ENCODE peak calls at places on chromosomes 5 and 9, in nine cellular contexts. One of them, this sample, is unnamed. For H3K4me1, the result is how much of the 10 kb centered on the place peaks cover.

GRCh38 chr5:80220268-80220897 is 35.5 kb downstream of the SERINC5 start:
- DNase-seq in left ventricle myocardium inferior: no peak
- DNase-seq in NT2/D1: no peak
- DNase-seq in spleen: no peak
- DNase-seq in PC-3: no peak
- DNase-seq in upper lobe of left lung: no peak
- DNase-seq in right cardiac atrium: no peak
- DNase-seq in mammary epithelial cell: no peak
- DNase-seq in mucosa of descending colon: no peak
- DNase-seq in this sample: no peak

GRCh38 chr5:109511980-109512744 is 102.4 kb upstream of the PJA2 start:
- DNase-seq in right cardiac atrium: no peak
- DNase-seq in spleen: no peak
- DNase-seq in PC-3: no peak
- DNase-seq in mammary epithelial cell: no peak
- DNase-seq in upper lobe of left lung: no peak
- DNase-seq in mucosa of descending colon: no peak
- DNase-seq in NT2/D1: no peak
- DNase-seq in left ventricle myocardium inferior: no peak
- DNase-seq in this sample: no peak

GRCh38 chr5:147169399-147169798 is 65.4 kb upstream of the STK32A start:
- DNase-seq in mucosa of descending colon: no peak
- DNase-seq in PC-3: no peak
- DNase-seq in mammary epithelial cell: peak
- DNase-seq in upper lobe of left lung: no peak
- DNase-seq in right cardiac atrium: peak
- DNase-seq in spleen: no peak
- DNase-seq in NT2/D1: no peak
- DNase-seq in left ventricle myocardium inferior: no peak
- DNase-seq in this sample: no peak

GRCh38 chr9:79883073-79883645 is 311.4 kb downstream of the TLE4 start:
- DNase-seq in spleen: peak
- DNase-seq in right cardiac atrium: no peak
- DNase-seq in mucosa of descending colon: peak
- DNase-seq in mammary epithelial cell: no peak
- DNase-seq in upper lobe of left lung: no peak
- DNase-seq in PC-3: no peak
- DNase-seq in NT2/D1: no peak
- DNase-seq in left ventricle myocardium inferior: peak
- DNase-seq in this sample: no peak

GRCh38 chr5:112174959-112175594 is 244.0 kb downstream of the EPB41L4A start:
- DNase-seq in upper lobe of left lung: no peak
- DNase-seq in spleen: no peak
- DNase-seq in mucosa of descending colon: no peak
- DNase-seq in left ventricle myocardium inferior: no peak
- DNase-seq in mammary epithelial cell: peak
- DNase-seq in NT2/D1: peak
- DNase-seq in right cardiac atrium: peak
- DNase-seq in PC-3: peak
- DNase-seq in this sample: peak

GRCh38 chr5:133112026-133112660 is 60.3 kb downstream of the HSPA4 start:
- DNase-seq in left ventricle myocardium inferior: no peak
- DNase-seq in NT2/D1: no peak
- DNase-seq in mucosa of descending colon: no peak
- DNase-seq in mammary epithelial cell: no peak
- DNase-seq in PC-3: no peak
- DNase-seq in spleen: no peak
- DNase-seq in right cardiac atrium: no peak
- DNase-seq in upper lobe of left lung: no peak
- DNase-seq in this sample: no peak

GRCh38 chr5:171861383-171861782 is 75.8 kb downstream of the SMIM23 start:
- DNase-seq in NT2/D1: no peak
- DNase-seq in spleen: no peak
- DNase-seq in mammary epithelial cell: no peak
- DNase-seq in left ventricle myocardium inferior: no peak
- DNase-seq in mucosa of descending colon: no peak
- DNase-seq in PC-3: no peak
- DNase-seq in upper lobe of left lung: no peak
- DNase-seq in right cardiac atrium: no peak
- DNase-seq in this sample: no peak

GRCh38 chr5:98839469-98840383 is 66.3 kb downstream of the RGMB start:
- DNase-seq in right cardiac atrium: peak
- DNase-seq in NT2/D1: no peak
- DNase-seq in mammary epithelial cell: no peak
- DNase-seq in PC-3: peak
- DNase-seq in mucosa of descending colon: peak
- DNase-seq in spleen: peak
- DNase-seq in left ventricle myocardium inferior: no peak
- DNase-seq in upper lobe of left lung: no peak
- DNase-seq in this sample: no peak

GRCh38 chr5:150599917-150600511 is 40.4 kb upstream of the SYNPO start:
- DNase-seq in NT2/D1: no peak
- DNase-seq in left ventricle myocardium inferior: peak
- DNase-seq in upper lobe of left lung: peak
- DNase-seq in right cardiac atrium: peak
- DNase-seq in mucosa of descending colon: peak
- DNase-seq in mammary epithelial cell: peak
- DNase-seq in PC-3: peak
- DNase-seq in spleen: peak
- DNase-seq in this sample: peak

GRCh38 chr9:117365438-117365837 is 49.4 kb downstream of the ASTN2 start:
- DNase-seq in right cardiac atrium: no peak
- DNase-seq in spleen: no peak
- DNase-seq in upper lobe of left lung: no peak
- DNase-seq in NT2/D1: no peak
- DNase-seq in mammary epithelial cell: no peak
- DNase-seq in left ventricle myocardium inferior: no peak
- DNase-seq in mucosa of descending colon: no peak
- DNase-seq in PC-3: no peak
- DNase-seq in this sample: no peak

GRCh38 chr5:43294226-43294625 is 19.0 kb downstream of the HMGCS1 start:
- DNase-seq in mammary epithelial cell: no peak
- DNase-seq in right cardiac atrium: no peak
- DNase-seq in upper lobe of left lung: no peak
- DNase-seq in mucosa of descending colon: no peak
- DNase-seq in spleen: no peak
- DNase-seq in NT2/D1: no peak
- DNase-seq in PC-3: peak
- DNase-seq in left ventricle myocardium inferior: no peak
- DNase-seq in this sample: no peak

GRCh38 chr9:27303219-27303618 is 6.3 kb upstream of the EQTN start:
- DNase-seq in upper lobe of left lung: no peak
- DNase-seq in NT2/D1: peak
- DNase-seq in spleen: no peak
- DNase-seq in left ventricle myocardium inferior: no peak
- DNase-seq in PC-3: peak
- DNase-seq in right cardiac atrium: no peak
- DNase-seq in mammary epithelial cell: no peak
- DNase-seq in mucosa of descending colon: no peak
- DNase-seq in this sample: no peak

GRCh38 chr5:176413709-176414191 is 2.6 kb downstream of the CLTB start:
- DNase-seq in right cardiac atrium: no peak
- DNase-seq in PC-3: no peak
- DNase-seq in mammary epithelial cell: no peak
- DNase-seq in left ventricle myocardium inferior: no peak
- DNase-seq in upper lobe of left lung: no peak
- DNase-seq in mucosa of descending colon: no peak
- DNase-seq in NT2/D1: no peak
- DNase-seq in spleen: no peak
- DNase-seq in this sample: no peak
- H3K4me3 ChIP-seq in right cardiac atrium: no peak
- H3K4me3 ChIP-seq in PC-3: peak
- H3K4me3 ChIP-seq in mammary epithelial cell: no peak
- H3K4me3 ChIP-seq in left ventricle myocardium inferior: peak
- H3K4me3 ChIP-seq in upper lobe of left lung: no peak
- H3K4me3 ChIP-seq in mucosa of descending colon: no peak
- H3K4me3 ChIP-seq in NT2/D1: no peak
- H3K4me3 ChIP-seq in spleen: no peak
- H3K4me3 ChIP-seq in this sample: no peak

GRCh38 chr9:5438301-5439162 is 807 bp upstream of the PLGRKT start:
- DNase-seq in mammary epithelial cell: peak
- DNase-seq in left ventricle myocardium inferior: no peak
- DNase-seq in NT2/D1: no peak
- DNase-seq in right cardiac atrium: no peak
- DNase-seq in mucosa of descending colon: peak
- DNase-seq in PC-3: no peak
- DNase-seq in spleen: peak
- DNase-seq in upper lobe of left lung: no peak
- DNase-seq in this sample: no peak

GRCh38 chr9:5440426-5440825 is 2.7 kb upstream of the PLGRKT start:
- DNase-seq in PC-3: no peak
- DNase-seq in upper lobe of left lung: no peak
- DNase-seq in right cardiac atrium: no peak
- DNase-seq in mucosa of descending colon: no peak
- DNase-seq in NT2/D1: no peak
- DNase-seq in left ventricle myocardium inferior: no peak
- DNase-seq in spleen: no peak
- DNase-seq in mammary epithelial cell: no peak
- DNase-seq in this sample: no peak

GRCh38 chr9:5435912-5436311 is 1.8 kb downstream of the PLGRKT start:
- DNase-seq in right cardiac atrium: no peak
- DNase-seq in NT2/D1: no peak
- DNase-seq in upper lobe of left lung: peak
- DNase-seq in mucosa of descending colon: no peak
- DNase-seq in mammary epithelial cell: peak
- DNase-seq in spleen: no peak
- DNase-seq in PC-3: peak
- DNase-seq in left ventricle myocardium inferior: no peak
- DNase-seq in this sample: no peak

GRCh38 chr9:5437254-5438216 is at the start of gene PLGRKT:
- DNase-seq in PC-3: peak
- DNase-seq in mucosa of descending colon: peak
- DNase-seq in right cardiac atrium: peak
- DNase-seq in upper lobe of left lung: peak
- DNase-seq in left ventricle myocardium inferior: peak
- DNase-seq in NT2/D1: peak
- DNase-seq in mammary epithelial cell: peak
- DNase-seq in spleen: peak
- DNase-seq in this sample: peak

DNA sequence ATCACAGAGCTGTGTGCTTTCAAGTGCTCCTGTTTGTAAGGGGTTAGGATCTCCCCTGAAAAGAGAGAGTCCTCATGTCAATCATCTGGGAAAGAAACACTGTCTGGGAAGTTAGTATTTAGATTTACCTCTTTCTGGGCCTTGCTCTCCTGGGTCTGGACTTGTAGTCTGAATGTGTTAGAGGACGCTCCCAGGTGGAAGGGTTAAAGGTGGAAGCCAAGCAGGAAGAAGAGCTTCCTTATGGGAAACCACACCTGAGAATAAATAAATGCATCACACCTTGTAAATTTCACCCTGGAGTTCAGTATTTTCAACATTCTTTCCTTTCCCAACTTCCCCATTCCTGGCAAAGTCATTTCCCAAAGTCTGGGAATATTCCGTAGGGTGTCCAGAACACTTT is 1.3 kb downstream of the PLGRKT start:
- DNase-seq in PC-3: peak
- DNase-seq in left ventricle myocardium inferior: no peak
- DNase-seq in mucosa of descending colon: no peak
- DNase-seq in upper lobe of left lung: no peak
- DNase-seq in NT2/D1: no peak
- DNase-seq in right cardiac atrium: no peak
- DNase-seq in mammary epithelial cell: no peak
- DNase-seq in spleen: no peak
- DNase-seq in this sample: no peak
- H3K4me1 ChIP-seq in PC-3: under half
- H3K4me1 ChIP-seq in left ventricle myocardium inferior: under half
- H3K4me1 ChIP-seq in mucosa of descending colon: under half
- H3K4me1 ChIP-seq in upper lobe of left lung: under half
- H3K4me1 ChIP-seq in NT2/D1: under half
- H3K4me1 ChIP-seq in right cardiac atrium: under half
- H3K4me1 ChIP-seq in mammary epithelial cell: under half
- H3K4me1 ChIP-seq in spleen: under half
- H3K4me1 ChIP-seq in this sample: under half

GRCh38 chr9:36762958-36763357 is 190.3 kb downstream of the MELK start:
- DNase-seq in NT2/D1: no peak
- DNase-seq in left ventricle myocardium inferior: no peak
- DNase-seq in mucosa of descending colon: no peak
- DNase-seq in right cardiac atrium: no peak
- DNase-seq in spleen: no peak
- DNase-seq in PC-3: no peak
- DNase-seq in upper lobe of left lung: no peak
- DNase-seq in mammary epithelial cell: no peak
- DNase-seq in this sample: no peak

GRCh38 chr9:36765468-36766341 is 193.0 kb downstream of the MELK start:
- DNase-seq in NT2/D1: peak
- DNase-seq in right cardiac atrium: peak
- DNase-seq in left ventricle myocardium inferior: peak
- DNase-seq in spleen: peak
- DNase-seq in upper lobe of left lung: peak
- DNase-seq in mammary epithelial cell: peak
- DNase-seq in PC-3: no peak
- DNase-seq in mucosa of descending colon: peak
- DNase-seq in this sample: peak

GRCh38 chr9:36763778-36764177 is 191.1 kb downstream of the MELK start:
- DNase-seq in spleen: no peak
- DNase-seq in right cardiac atrium: no peak
- DNase-seq in PC-3: no peak
- DNase-seq in upper lobe of left lung: no peak
- DNase-seq in NT2/D1: no peak
- DNase-seq in left ventricle myocardium inferior: no peak
- DNase-seq in mammary epithelial cell: no peak
- DNase-seq in mucosa of descending colon: no peak
- DNase-seq in this sample: no peak

GRCh38 chr9:36764364-36765076 is 191.8 kb downstream of the MELK start:
- DNase-seq in right cardiac atrium: no peak
- DNase-seq in mammary epithelial cell: no peak
- DNase-seq in mucosa of descending colon: no peak
- DNase-seq in upper lobe of left lung: no peak
- DNase-seq in PC-3: no peak
- DNase-seq in spleen: no peak
- DNase-seq in left ventricle myocardium inferior: no peak
- DNase-seq in NT2/D1: no peak
- DNase-seq in this sample: no peak

DNA sequence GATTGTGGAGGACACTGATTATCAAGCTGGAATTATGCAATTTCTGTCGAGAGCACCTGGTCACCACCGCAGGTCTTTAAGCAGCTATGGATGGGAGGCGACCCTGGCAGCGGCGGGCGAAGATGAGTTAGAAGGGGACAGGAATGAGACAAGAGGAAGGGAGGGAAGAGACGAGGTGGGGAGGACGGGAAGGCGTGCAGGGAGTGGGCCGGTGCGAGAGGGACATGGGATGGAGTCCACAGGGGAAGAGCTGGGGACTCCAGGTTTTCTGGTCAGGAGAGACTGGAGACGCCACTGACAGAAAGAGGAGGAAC is 192.3 kb downstream of the MELK start:
- DNase-seq in upper lobe of left lung: no peak
- DNase-seq in mammary epithelial cell: no peak
- DNase-seq in mucosa of descending colon: no peak
- DNase-seq in right cardiac atrium: no peak
- DNase-seq in NT2/D1: no peak
- DNase-seq in left ventricle myocardium inferior: no peak
- DNase-seq in PC-3: no peak
- DNase-seq in spleen: no peak
- DNase-seq in this sample: no peak
- H3K4me3 ChIP-seq in upper lobe of left lung: no peak
- H3K4me3 ChIP-seq in mammary epithelial cell: no peak
- H3K4me3 ChIP-seq in mucosa of descending colon: no peak
- H3K4me3 ChIP-seq in right cardiac atrium: no peak
- H3K4me3 ChIP-seq in NT2/D1: peak
- H3K4me3 ChIP-seq in left ventricle myocardium inferior: no peak
- H3K4me3 ChIP-seq in PC-3: no peak
- H3K4me3 ChIP-seq in spleen: no peak
- H3K4me3 ChIP-seq in this sample: no peak

GRCh38 chr9:109974918-109975276 is 194.9 kb downstream of the PALM2AKAP2 start:
- DNase-seq in PC-3: no peak
- DNase-seq in right cardiac atrium: no peak
- DNase-seq in mucosa of descending colon: no peak
- DNase-seq in left ventricle myocardium inferior: no peak
- DNase-seq in upper lobe of left lung: no peak
- DNase-seq in spleen: no peak
- DNase-seq in NT2/D1: no peak
- DNase-seq in mammary epithelial cell: no peak
- DNase-seq in this sample: no peak
- H3K4me1 ChIP-seq in PC-3: under half
- H3K4me1 ChIP-seq in right cardiac atrium: under half
- H3K4me1 ChIP-seq in mucosa of descending colon: under half
- H3K4me1 ChIP-seq in left ventricle myocardium inferior: under half
- H3K4me1 ChIP-seq in upper lobe of left lung: under half
- H3K4me1 ChIP-seq in spleen: half or more
- H3K4me1 ChIP-seq in NT2/D1: under half
- H3K4me1 ChIP-seq in mammary epithelial cell: under half
- H3K4me1 ChIP-seq in this sample: under half